ENCODE peak calls at places on chromosomes 7 and 10, in seven cellular contexts. One of them, this sample, is unnamed.

GRCh38 chr10:59865101-59865500 is 41.3 kb downstream of the CCDC6 start:
- DNase-seq in GDM1: no peak
- DNase-seq in NAMALWA: peak
- DNase-seq in COR-L47: peak
- DNase-seq in uterus: no peak
- DNase-seq in ELR: peak
- DNase-seq in Calu3: peak
- DNase-seq in this sample: peak

GRCh38 chr10:71840177-71840711 is 10.8 kb downstream of the PSAP start:
- DNase-seq in uterus: peak
- DNase-seq in Calu3: peak
- DNase-seq in COR-L47: peak
- DNase-seq in ELR: peak
- DNase-seq in GDM1: no peak
- DNase-seq in NAMALWA: no peak
- DNase-seq in this sample: peak

GRCh38 chr7:127409629-127410028 is 17.1 kb upstream of the ZNF800 start:
- DNase-seq in NAMALWA: no peak
- DNase-seq in GDM1: no peak
- DNase-seq in uterus: no peak
- DNase-seq in ELR: peak
- DNase-seq in COR-L47: no peak
- DNase-seq in Calu3: no peak
- DNase-seq in this sample: no peak

GRCh38 chr10:125062244-125063208 is 97.8 kb downstream of the CTBP2 start:
- DNase-seq in GDM1: no peak
- DNase-seq in Calu3: no peak
- DNase-seq in ELR: no peak
- DNase-seq in uterus: no peak
- DNase-seq in COR-L47: no peak
- DNase-seq in NAMALWA: peak
- DNase-seq in this sample: no peak

GRCh38 chr7:29255839-29256782 is 61.5 kb downstream of the CHN2 start:
- DNase-seq in uterus: no peak
- DNase-seq in GDM1: no peak
- DNase-seq in ELR: no peak
- DNase-seq in NAMALWA: no peak
- DNase-seq in COR-L47: no peak
- DNase-seq in Calu3: peak
- DNase-seq in this sample: no peak

GRCh38 chr7:122315507-122316466 is 11.2 kb upstream of the FEZF1 start:
- DNase-seq in NAMALWA: no peak
- DNase-seq in GDM1: no peak
- DNase-seq in Calu3: no peak
- DNase-seq in COR-L47: no peak
- DNase-seq in uterus: no peak
- DNase-seq in ELR: no peak
- DNase-seq in this sample: no peak

GRCh38 chr7:146772581-146772980 is 656.0 kb downstream of the CNTNAP2 start:
- DNase-seq in COR-L47: no peak
- DNase-seq in Calu3: no peak
- DNase-seq in NAMALWA: peak
- DNase-seq in GDM1: peak
- DNase-seq in ELR: no peak
- DNase-seq in uterus: no peak
- DNase-seq in this sample: peak

GRCh38 chr7:148695953-148696352 is 2.8 kb upstream of the CUL1 start:
- DNase-seq in Calu3: no peak
- DNase-seq in GDM1: no peak
- DNase-seq in uterus: no peak
- DNase-seq in COR-L47: no peak
- DNase-seq in NAMALWA: no peak
- DNase-seq in ELR: peak
- DNase-seq in this sample: no peak

GRCh38 chr7:28784166-28784870 is 173.8 kb downstream of the TRIL start:
- DNase-seq in Calu3: no peak
- DNase-seq in NAMALWA: no peak
- DNase-seq in GDM1: no peak
- DNase-seq in ELR: no peak
- DNase-seq in COR-L47: peak
- DNase-seq in uterus: no peak
- DNase-seq in this sample: no peak

GRCh38 chr10:13717936-13718772 is 131.4 kb downstream of the PRPF18 start:
- DNase-seq in COR-L47: no peak
- DNase-seq in GDM1: peak
- DNase-seq in ELR: peak
- DNase-seq in NAMALWA: no peak
- DNase-seq in Calu3: peak
- DNase-seq in uterus: peak
- DNase-seq in this sample: no peak

GRCh38 chr7:135188298-135188984 is 17.9 kb upstream of the CYREN start:
- DNase-seq in COR-L47: no peak
- DNase-seq in NAMALWA: no peak
- DNase-seq in GDM1: no peak
- DNase-seq in ELR: no peak
- DNase-seq in uterus: no peak
- DNase-seq in Calu3: no peak
- DNase-seq in this sample: no peak

GRCh38 chr7:157898802-157899201 is 562.0 kb downstream of the DNAJB6 start:
- DNase-seq in NAMALWA: no peak
- DNase-seq in GDM1: no peak
- DNase-seq in uterus: no peak
- DNase-seq in Calu3: no peak
- DNase-seq in ELR: no peak
- DNase-seq in COR-L47: no peak
- DNase-seq in this sample: no peak

GRCh38 chr10:133083422-133084100 is 4.2 kb upstream of the ADGRA1 start:
- DNase-seq in NAMALWA: no peak
- DNase-seq in GDM1: no peak
- DNase-seq in COR-L47: no peak
- DNase-seq in Calu3: no peak
- DNase-seq in uterus: no peak
- DNase-seq in ELR: no peak
- DNase-seq in this sample: no peak

GRCh38 chr10:129094233-129094632 is 372.8 kb upstream of the MGMT start:
- DNase-seq in NAMALWA: no peak
- DNase-seq in Calu3: no peak
- DNase-seq in COR-L47: no peak
- DNase-seq in ELR: no peak
- DNase-seq in uterus: no peak
- DNase-seq in GDM1: no peak
- DNase-seq in this sample: no peak

GRCh38 chr10:96491303-96491702 is 22.4 kb downstream of the TLL2 start:
- DNase-seq in ELR: peak
- DNase-seq in COR-L47: no peak
- DNase-seq in NAMALWA: peak
- DNase-seq in uterus: no peak
- DNase-seq in Calu3: no peak
- DNase-seq in GDM1: no peak
- DNase-seq in this sample: peak

GRCh38 chr7:999921-1000593 is 17.1 kb downstream of the CYP2W1 start:
- DNase-seq in uterus: no peak
- DNase-seq in GDM1: no peak
- DNase-seq in Calu3: no peak
- DNase-seq in ELR: no peak
- DNase-seq in COR-L47: no peak
- DNase-seq in NAMALWA: peak
- DNase-seq in this sample: no peak

GRCh38 chr7:94301024-94301588 is 93.6 kb upstream of the COL1A2 start:
- DNase-seq in GDM1: no peak
- DNase-seq in ELR: peak
- DNase-seq in NAMALWA: no peak
- DNase-seq in COR-L47: no peak
- DNase-seq in uterus: peak
- DNase-seq in Calu3: peak
- DNase-seq in this sample: peak

GRCh38 chr7:116569737-116570136 is 44.9 kb downstream of the CAV1 start:
- DNase-seq in NAMALWA: no peak
- DNase-seq in uterus: no peak
- DNase-seq in GDM1: no peak
- DNase-seq in Calu3: no peak
- DNase-seq in COR-L47: no peak
- DNase-seq in ELR: peak
- DNase-seq in this sample: no peak

GRCh38 chr7:22713463-22713862 is 13.5 kb upstream of the IL6 start:
- DNase-seq in COR-L47: peak
- DNase-seq in uterus: no peak
- DNase-seq in GDM1: no peak
- DNase-seq in ELR: no peak
- DNase-seq in Calu3: no peak
- DNase-seq in NAMALWA: no peak
- DNase-seq in this sample: no peak

GRCh38 chr10:1706711-1707110 is 30.6 kb downstream of the ADARB2 start:
- DNase-seq in uterus: no peak
- DNase-seq in GDM1: no peak
- DNase-seq in Calu3: no peak
- DNase-seq in COR-L47: no peak
- DNase-seq in NAMALWA: peak
- DNase-seq in ELR: no peak
- DNase-seq in this sample: no peak

GRCh38 chr10:94264085-94264484 is 98.7 kb downstream of the NOC3L start:
- DNase-seq in uterus: no peak
- DNase-seq in COR-L47: no peak
- DNase-seq in Calu3: no peak
- DNase-seq in ELR: no peak
- DNase-seq in GDM1: no peak
- DNase-seq in NAMALWA: no peak
- DNase-seq in this sample: no peak